ENCODE peak calls at places on chromosomes 7 and 10, in six cellular contexts. One of them, this sample, is unnamed. For H3K4me1, the result is how much of the 10 kb centered on the place peaks cover.

GRCh38 chr7:39127058-39127457 is 149.3 kb downstream of the POU6F2 start:
- DNase-seq in fibroblast of lung: no peak
- DNase-seq in stomach: no peak
- DNase-seq in HepG2: no peak
- DNase-seq in spleen: no peak
- DNase-seq in IMR-90: no peak
- DNase-seq in this sample: no peak

GRCh38 chr10:131491195-131491594 is 179.7 kb upstream of the TCERG1L start:
- DNase-seq in fibroblast of lung: no peak
- DNase-seq in stomach: no peak
- DNase-seq in HepG2: no peak
- DNase-seq in spleen: no peak
- DNase-seq in IMR-90: no peak
- DNase-seq in this sample: no peak

GRCh38 chr7:47535704-47536628 is 45.9 kb downstream of the TNS3 start:
- DNase-seq in fibroblast of lung: no peak
- DNase-seq in stomach: no peak
- DNase-seq in HepG2: peak
- DNase-seq in spleen: no peak
- DNase-seq in IMR-90: no peak
- DNase-seq in this sample: no peak

GRCh38 chr7:34806831-34807230 is 148.8 kb downstream of the NPSR1 start:
- DNase-seq in fibroblast of lung: no peak
- DNase-seq in stomach: no peak
- DNase-seq in HepG2: no peak
- DNase-seq in spleen: no peak
- DNase-seq in IMR-90: no peak
- DNase-seq in this sample: no peak

GRCh38 chr10:127694580-127695193 is 42.3 kb upstream of the FOXI2 start:
- DNase-seq in fibroblast of lung: no peak
- DNase-seq in stomach: no peak
- DNase-seq in HepG2: peak
- DNase-seq in spleen: no peak
- DNase-seq in IMR-90: no peak
- DNase-seq in this sample: peak

GRCh38 chr10:93357680-93358079 is 124.5 kb downstream of the MYOF start:
- DNase-seq in fibroblast of lung: peak
- DNase-seq in stomach: no peak
- DNase-seq in HepG2: peak
- DNase-seq in spleen: no peak
- DNase-seq in IMR-90: peak
- DNase-seq in this sample: no peak

GRCh38 chr10:59905066-59905734 is 1.2 kb downstream of the CCDC6 start:
- DNase-seq in fibroblast of lung: no peak
- DNase-seq in stomach: peak
- DNase-seq in HepG2: no peak
- DNase-seq in spleen: peak
- DNase-seq in IMR-90: peak
- DNase-seq in this sample: peak

GRCh38 chr10:49082767-49083166 is 32.6 kb downstream of the VSTM4 start:
- DNase-seq in fibroblast of lung: no peak
- DNase-seq in stomach: no peak
- DNase-seq in HepG2: no peak
- DNase-seq in spleen: no peak
- DNase-seq in IMR-90: no peak
- DNase-seq in this sample: no peak

GRCh38 chr10:95289921-95290421 is 832 bp downstream of the PDLIM1 start:
- DNase-seq in fibroblast of lung: no peak
- DNase-seq in stomach: no peak
- DNase-seq in HepG2: no peak
- DNase-seq in spleen: no peak
- DNase-seq in IMR-90: no peak
- DNase-seq in this sample: no peak

GRCh38 chr7:71712653-71713180 is 580.8 kb downstream of the GALNT17 start:
- DNase-seq in fibroblast of lung: no peak
- DNase-seq in stomach: no peak
- DNase-seq in HepG2: no peak
- DNase-seq in spleen: no peak
- DNase-seq in IMR-90: no peak
- DNase-seq in this sample: no peak

GRCh38 chr7:83162402-83163256 is at the start of gene PCLO:
- DNase-seq in fibroblast of lung: peak
- DNase-seq in stomach: peak
- DNase-seq in HepG2: peak
- DNase-seq in spleen: peak
- DNase-seq in IMR-90: peak
- DNase-seq in this sample: peak

GRCh38 chr7:25122373-25122772 is 2.7 kb downstream of the CYCS start:
- DNase-seq in fibroblast of lung: no peak
- DNase-seq in stomach: no peak
- DNase-seq in HepG2: no peak
- DNase-seq in spleen: no peak
- DNase-seq in IMR-90: peak
- DNase-seq in this sample: no peak
- H3K4me1 ChIP-seq in fibroblast of lung: under half
- H3K4me1 ChIP-seq in stomach: under half
- H3K4me1 ChIP-seq in HepG2: under half
- H3K4me1 ChIP-seq in spleen: under half
- H3K4me1 ChIP-seq in IMR-90: under half
- H3K4me1 ChIP-seq in this sample: under half

GRCh38 chr10:72308320-72308987 is 34.7 kb downstream of the DDIT4 start:
- DNase-seq in fibroblast of lung: peak
- DNase-seq in stomach: peak
- DNase-seq in HepG2: peak
- DNase-seq in spleen: peak
- DNase-seq in IMR-90: peak
- DNase-seq in this sample: no peak

GRCh38 chr10:72303424-72304128 is 29.9 kb downstream of the DDIT4 start:
- DNase-seq in fibroblast of lung: no peak
- DNase-seq in stomach: no peak
- DNase-seq in HepG2: no peak
- DNase-seq in spleen: no peak
- DNase-seq in IMR-90: no peak
- DNase-seq in this sample: no peak

GRCh38 chr10:72309290-72310240 is 35.8 kb downstream of the DDIT4 start:
- DNase-seq in fibroblast of lung: peak
- DNase-seq in stomach: peak
- DNase-seq in HepG2: no peak
- DNase-seq in spleen: peak
- DNase-seq in IMR-90: peak
- DNase-seq in this sample: peak

GRCh38 chr10:72310241-72310633 is 36.5 kb downstream of the DDIT4 start:
- DNase-seq in fibroblast of lung: no peak
- DNase-seq in stomach: no peak
- DNase-seq in HepG2: no peak
- DNase-seq in spleen: peak
- DNase-seq in IMR-90: no peak
- DNase-seq in this sample: no peak

DNA sequence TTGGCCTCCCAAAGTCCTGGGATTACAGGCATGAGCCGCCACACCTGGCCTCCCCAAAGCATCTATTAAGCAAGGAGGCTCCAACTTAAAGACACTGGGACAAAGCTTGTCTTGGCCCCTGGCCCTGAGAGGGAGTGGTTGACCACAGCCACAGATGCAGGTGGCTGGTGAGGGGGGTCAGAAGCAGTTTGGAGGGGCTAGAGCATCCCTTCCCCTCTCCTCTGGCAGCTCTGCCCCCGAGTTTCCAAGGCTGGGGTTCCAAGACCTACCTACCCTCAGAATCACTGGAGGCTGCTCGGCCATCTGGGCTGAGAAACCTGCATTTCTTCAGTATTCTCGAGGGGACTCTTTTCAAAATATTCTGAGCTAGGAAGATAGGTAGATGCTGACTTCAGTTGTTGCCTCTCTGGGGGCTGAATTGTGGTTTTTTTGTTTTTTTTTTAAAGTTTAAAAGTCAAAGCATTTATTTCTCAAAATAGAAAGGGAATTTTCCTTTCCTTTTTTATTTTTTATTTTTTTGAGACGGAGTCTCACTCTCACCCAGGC is 32.6 kb downstream of the DDIT4 start:
- DNase-seq in fibroblast of lung: no peak
- DNase-seq in stomach: no peak
- DNase-seq in HepG2: no peak
- DNase-seq in spleen: peak
- DNase-seq in IMR-90: no peak
- DNase-seq in this sample: no peak
- H3K27ac ChIP-seq in fibroblast of lung: no peak
- H3K27ac ChIP-seq in stomach: peak
- H3K27ac ChIP-seq in HepG2: no peak
- H3K27ac ChIP-seq in spleen: peak
- H3K27ac ChIP-seq in IMR-90: no peak
- H3K27ac ChIP-seq in this sample: peak

GRCh38 chr10:107415446-107415845 is 250.9 kb upstream of the SORCS1 start:
- DNase-seq in fibroblast of lung: no peak
- DNase-seq in stomach: no peak
- DNase-seq in HepG2: no peak
- DNase-seq in spleen: no peak
- DNase-seq in IMR-90: no peak
- DNase-seq in this sample: no peak

GRCh38 chr10:107418411-107418810 is 253.9 kb upstream of the SORCS1 start:
- DNase-seq in fibroblast of lung: no peak
- DNase-seq in stomach: no peak
- DNase-seq in HepG2: no peak
- DNase-seq in spleen: no peak
- DNase-seq in IMR-90: no peak
- DNase-seq in this sample: no peak

GRCh38 chr10:107413971-107414370 is 249.5 kb upstream of the SORCS1 start:
- DNase-seq in fibroblast of lung: no peak
- DNase-seq in stomach: no peak
- DNase-seq in HepG2: no peak
- DNase-seq in spleen: no peak
- DNase-seq in IMR-90: no peak
- DNase-seq in this sample: no peak

DNA sequence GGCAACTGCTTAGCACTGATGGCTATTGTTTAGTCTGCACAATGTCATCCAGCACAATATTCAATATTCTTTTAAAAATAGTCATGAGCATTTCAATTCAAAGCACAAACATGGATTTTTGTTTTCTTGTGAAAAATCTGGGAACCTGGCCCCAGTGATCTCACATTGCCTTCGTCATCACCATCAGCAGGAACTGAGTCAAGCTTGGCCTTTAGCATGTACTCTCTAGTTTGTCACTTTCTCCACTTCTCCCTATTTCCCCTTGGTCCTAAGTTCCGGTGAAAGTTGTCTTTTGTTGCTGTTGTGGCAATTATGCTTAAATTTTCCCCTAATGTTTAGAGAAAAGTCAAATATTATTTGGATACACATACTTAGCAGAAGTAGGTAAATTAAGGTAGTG is 252.9 kb upstream of the SORCS1 start:
- DNase-seq in fibroblast of lung: no peak
- DNase-seq in stomach: no peak
- DNase-seq in HepG2: no peak
- DNase-seq in spleen: no peak
- DNase-seq in IMR-90: peak
- DNase-seq in this sample: no peak
- H3K4me3 ChIP-seq in fibroblast of lung: no peak
- H3K4me3 ChIP-seq in stomach: no peak
- H3K4me3 ChIP-seq in HepG2: no peak
- H3K4me3 ChIP-seq in spleen: no peak
- H3K4me3 ChIP-seq in IMR-90: no peak
- H3K4me3 ChIP-seq in this sample: no peak

GRCh38 chr7:131029002-131029401 is 295.0 kb upstream of the KLF14 start:
- DNase-seq in fibroblast of lung: no peak
- DNase-seq in stomach: no peak
- DNase-seq in HepG2: no peak
- DNase-seq in spleen: no peak
- DNase-seq in IMR-90: no peak
- DNase-seq in this sample: no peak
- H3K4me1 ChIP-seq in fibroblast of lung: under half
- H3K4me1 ChIP-seq in stomach: half or more
- H3K4me1 ChIP-seq in HepG2: under half
- H3K4me1 ChIP-seq in spleen: half or more
- H3K4me1 ChIP-seq in IMR-90: under half
- H3K4me1 ChIP-seq in this sample: half or more

GRCh38 chr10:77789016-77789415 is 137.5 kb downstream of the DLG5 start:
- DNase-seq in fibroblast of lung: no peak
- DNase-seq in stomach: no peak
- DNase-seq in HepG2: no peak
- DNase-seq in spleen: no peak
- DNase-seq in IMR-90: no peak
- DNase-seq in this sample: peak

GRCh38 chr10:77784856-77785255 is 141.7 kb downstream of the DLG5 start:
- DNase-seq in fibroblast of lung: peak
- DNase-seq in stomach: no peak
- DNase-seq in HepG2: no peak
- DNase-seq in spleen: no peak
- DNase-seq in IMR-90: peak
- DNase-seq in this sample: peak

GRCh38 chr10:77788496-77789010 is 138.0 kb downstream of the DLG5 start:
- DNase-seq in fibroblast of lung: no peak
- DNase-seq in stomach: no peak
- DNase-seq in HepG2: no peak
- DNase-seq in spleen: no peak
- DNase-seq in IMR-90: no peak
- DNase-seq in this sample: peak

GRCh38 chr10:77789861-77790260 is 136.7 kb downstream of the DLG5 start:
- DNase-seq in fibroblast of lung: no peak
- DNase-seq in stomach: no peak
- DNase-seq in HepG2: no peak
- DNase-seq in spleen: no peak
- DNase-seq in IMR-90: no peak
- DNase-seq in this sample: no peak

GRCh38 chr10:77787440-77787839 is 139.1 kb downstream of the DLG5 start:
- DNase-seq in fibroblast of lung: no peak
- DNase-seq in stomach: no peak
- DNase-seq in HepG2: no peak
- DNase-seq in spleen: no peak
- DNase-seq in IMR-90: no peak
- DNase-seq in this sample: no peak
- H3K27ac ChIP-seq in fibroblast of lung: no peak
- H3K27ac ChIP-seq in stomach: no peak
- H3K27ac ChIP-seq in HepG2: no peak
- H3K27ac ChIP-seq in spleen: no peak
- H3K27ac ChIP-seq in IMR-90: no peak
- H3K27ac ChIP-seq in this sample: no peak

GRCh38 chr7:99440195-99440594 is 1.5 kb downstream of the CPSF4 start:
- DNase-seq in fibroblast of lung: peak
- DNase-seq in stomach: no peak
- DNase-seq in HepG2: no peak
- DNase-seq in spleen: no peak
- DNase-seq in IMR-90: peak
- DNase-seq in this sample: no peak
- H3K4me3 ChIP-seq in fibroblast of lung: peak
- H3K4me3 ChIP-seq in stomach: peak
- H3K4me3 ChIP-seq in HepG2: peak
- H3K4me3 ChIP-seq in spleen: peak
- H3K4me3 ChIP-seq in IMR-90: peak
- H3K4me3 ChIP-seq in this sample: peak

This sample was measured in upper lobe of right lung.